ENCODE peak calls at places on chromosomes 16 and 17, in five cellular contexts. One of them, this sample, is unnamed.

GRCh38 chr16:81445143-81445922 is 725 bp downstream of the CMIP start:
- DNase-seq in Peyer's patch: peak
- DNase-seq in psoas muscle: peak
- DNase-seq in cardiac muscle cell: no peak
- DNase-seq in mesendoderm: no peak
- DNase-seq in this sample: peak

GRCh38 chr16:55815320-55815719 is 17.6 kb downstream of the CES1 start:
- DNase-seq in Peyer's patch: no peak
- DNase-seq in psoas muscle: no peak
- DNase-seq in cardiac muscle cell: no peak
- DNase-seq in mesendoderm: no peak
- DNase-seq in this sample: no peak

GRCh38 chr16:67154578-67155304 is 3.9 kb upstream of the B3GNT9 start:
- DNase-seq in Peyer's patch: no peak
- DNase-seq in psoas muscle: no peak
- DNase-seq in cardiac muscle cell: no peak
- DNase-seq in mesendoderm: no peak
- DNase-seq in this sample: no peak

GRCh38 chr17:74345433-74346241 is 16.0 kb downstream of the BTBD17 start:
- DNase-seq in Peyer's patch: no peak
- DNase-seq in psoas muscle: no peak
- DNase-seq in cardiac muscle cell: no peak
- DNase-seq in mesendoderm: no peak
- DNase-seq in this sample: no peak

GRCh38 chr17:49108318-49108717 is 24.3 kb upstream of the B4GALNT2 start:
- DNase-seq in Peyer's patch: no peak
- DNase-seq in psoas muscle: no peak
- DNase-seq in cardiac muscle cell: peak
- DNase-seq in mesendoderm: peak
- DNase-seq in this sample: no peak

GRCh38 chr16:67917852-67918236 is 13.8 kb downstream of the CTRL start:
- DNase-seq in Peyer's patch: no peak
- DNase-seq in psoas muscle: no peak
- DNase-seq in cardiac muscle cell: no peak
- DNase-seq in mesendoderm: peak
- DNase-seq in this sample: no peak

GRCh38 chr16:4908854-4909401 is 28.0 kb downstream of the PPL start:
- DNase-seq in Peyer's patch: no peak
- DNase-seq in psoas muscle: no peak
- DNase-seq in cardiac muscle cell: no peak
- DNase-seq in mesendoderm: no peak
- DNase-seq in this sample: no peak

GRCh38 chr16:86608301-86608747 is 30.0 kb downstream of the FOXL1 start:
- DNase-seq in Peyer's patch: no peak
- DNase-seq in psoas muscle: no peak
- DNase-seq in cardiac muscle cell: no peak
- DNase-seq in mesendoderm: no peak
- DNase-seq in this sample: no peak

GRCh38 chr17:66506641-66507040 is 204.2 kb downstream of the PRKCA start:
- DNase-seq in Peyer's patch: no peak
- DNase-seq in psoas muscle: no peak
- DNase-seq in cardiac muscle cell: no peak
- DNase-seq in mesendoderm: no peak
- DNase-seq in this sample: no peak

GRCh38 chr17:39676198-39676819 is 8.1 kb downstream of the PNMT start:
- DNase-seq in Peyer's patch: peak
- DNase-seq in psoas muscle: no peak
- DNase-seq in cardiac muscle cell: peak
- DNase-seq in mesendoderm: no peak
- DNase-seq in this sample: no peak

GRCh38 chr17:31508310-31509094 is 117.0 kb downstream of the RAB11FIP4 start:
- DNase-seq in Peyer's patch: no peak
- DNase-seq in psoas muscle: no peak
- DNase-seq in cardiac muscle cell: peak
- DNase-seq in mesendoderm: peak
- DNase-seq in this sample: no peak

GRCh38 chr16:67278773-67279295 is 498 bp upstream of the PLEKHG4 start:
- DNase-seq in Peyer's patch: no peak
- DNase-seq in psoas muscle: peak
- DNase-seq in cardiac muscle cell: no peak
- DNase-seq in mesendoderm: peak
- DNase-seq in this sample: peak

GRCh38 chr17:2782030-2782429 is 14.2 kb upstream of the RAP1GAP2 start:
- DNase-seq in Peyer's patch: no peak
- DNase-seq in psoas muscle: no peak
- DNase-seq in cardiac muscle cell: peak
- DNase-seq in mesendoderm: peak
- DNase-seq in this sample: no peak

GRCh38 chr17:58294034-58294433 is 13.3 kb upstream of the MPO start:
- DNase-seq in Peyer's patch: no peak
- DNase-seq in psoas muscle: no peak
- DNase-seq in cardiac muscle cell: no peak
- DNase-seq in mesendoderm: no peak
- DNase-seq in this sample: no peak

GRCh38 chr17:80510772-80511171 is 33.9 kb upstream of the RPTOR start:
- DNase-seq in Peyer's patch: no peak
- DNase-seq in psoas muscle: no peak
- DNase-seq in cardiac muscle cell: no peak
- DNase-seq in mesendoderm: no peak
- DNase-seq in this sample: no peak

GRCh38 chr17:29622337-29623282 is at the start of gene CORO6:
- DNase-seq in Peyer's patch: peak
- DNase-seq in psoas muscle: peak
- DNase-seq in cardiac muscle cell: peak
- DNase-seq in mesendoderm: peak
- DNase-seq in this sample: peak

GRCh38 chr17:8894189-8894611 is 26.7 kb upstream of the PIK3R6 start:
- DNase-seq in Peyer's patch: no peak
- DNase-seq in psoas muscle: no peak
- DNase-seq in cardiac muscle cell: peak
- DNase-seq in mesendoderm: peak
- DNase-seq in this sample: no peak

GRCh38 chr17:35341465-35341992 is 31.9 kb downstream of the SLFN11 start:
- DNase-seq in Peyer's patch: no peak
- DNase-seq in psoas muscle: no peak
- DNase-seq in cardiac muscle cell: no peak
- DNase-seq in mesendoderm: no peak
- DNase-seq in this sample: no peak

GRCh38 chr17:75262112-75262606 is 480 bp downstream of the MRPS7 start:
- DNase-seq in Peyer's patch: no peak
- DNase-seq in psoas muscle: no peak
- DNase-seq in cardiac muscle cell: no peak
- DNase-seq in mesendoderm: peak
- DNase-seq in this sample: no peak

GRCh38 chr17:40675905-40676304 is 10.9 kb upstream of the KRT222 start:
- DNase-seq in Peyer's patch: no peak
- DNase-seq in psoas muscle: no peak
- DNase-seq in cardiac muscle cell: no peak
- DNase-seq in mesendoderm: no peak
- DNase-seq in this sample: no peak

GRCh38 chr17:2892305-2892971 is 96.2 kb downstream of the RAP1GAP2 start:
- DNase-seq in Peyer's patch: no peak
- DNase-seq in psoas muscle: no peak
- DNase-seq in cardiac muscle cell: peak
- DNase-seq in mesendoderm: peak
- DNase-seq in this sample: no peak

GRCh38 chr16:73122604-73123386 is 74.9 kb upstream of the ZFHX3 start:
- DNase-seq in Peyer's patch: no peak
- DNase-seq in psoas muscle: peak
- DNase-seq in cardiac muscle cell: peak
- DNase-seq in mesendoderm: no peak
- DNase-seq in this sample: no peak

GRCh38 chr16:46882304-46882939 is 1.7 kb upstream of the GPT2 start:
- DNase-seq in Peyer's patch: no peak
- DNase-seq in psoas muscle: no peak
- DNase-seq in cardiac muscle cell: no peak
- DNase-seq in mesendoderm: no peak
- DNase-seq in this sample: no peak

GRCh38 chr16:20181386-20181785 is 107.7 kb upstream of the GPR139 start:
- DNase-seq in Peyer's patch: no peak
- DNase-seq in psoas muscle: no peak
- DNase-seq in cardiac muscle cell: no peak
- DNase-seq in mesendoderm: no peak
- DNase-seq in this sample: no peak

GRCh38 chr17:50130778-50131317 is 888 bp upstream of the SAMD14 start:
- DNase-seq in Peyer's patch: no peak
- DNase-seq in psoas muscle: no peak
- DNase-seq in cardiac muscle cell: no peak
- DNase-seq in mesendoderm: peak
- DNase-seq in this sample: no peak

GRCh38 chr16:4749700-4750257 is 15.4 kb downstream of the DNAAF8 start:
- DNase-seq in Peyer's patch: no peak
- DNase-seq in psoas muscle: no peak
- DNase-seq in cardiac muscle cell: no peak
- DNase-seq in mesendoderm: no peak
- DNase-seq in this sample: no peak

GRCh38 chr16:77062878-77063566 is 128.0 kb upstream of the MON1B start:
- DNase-seq in Peyer's patch: no peak
- DNase-seq in psoas muscle: no peak
- DNase-seq in cardiac muscle cell: no peak
- DNase-seq in mesendoderm: no peak
- DNase-seq in this sample: no peak

GRCh38 chr17:9234404-9234945 is 213.2 kb downstream of the NTN1 start:
- DNase-seq in Peyer's patch: no peak
- DNase-seq in psoas muscle: no peak
- DNase-seq in cardiac muscle cell: no peak
- DNase-seq in mesendoderm: no peak
- DNase-seq in this sample: no peak

GRCh38 chr16:22297871-22298733 is 893 bp downstream of the POLR3E start:
- DNase-seq in Peyer's patch: no peak
- DNase-seq in psoas muscle: peak
- DNase-seq in cardiac muscle cell: peak
- DNase-seq in mesendoderm: peak
- DNase-seq in this sample: peak

GRCh38 chr17:56679148-56679766 is 85.8 kb downstream of the NOG start:
- DNase-seq in Peyer's patch: no peak
- DNase-seq in psoas muscle: no peak
- DNase-seq in cardiac muscle cell: peak
- DNase-seq in mesendoderm: peak
- DNase-seq in this sample: no peak

DNA sequence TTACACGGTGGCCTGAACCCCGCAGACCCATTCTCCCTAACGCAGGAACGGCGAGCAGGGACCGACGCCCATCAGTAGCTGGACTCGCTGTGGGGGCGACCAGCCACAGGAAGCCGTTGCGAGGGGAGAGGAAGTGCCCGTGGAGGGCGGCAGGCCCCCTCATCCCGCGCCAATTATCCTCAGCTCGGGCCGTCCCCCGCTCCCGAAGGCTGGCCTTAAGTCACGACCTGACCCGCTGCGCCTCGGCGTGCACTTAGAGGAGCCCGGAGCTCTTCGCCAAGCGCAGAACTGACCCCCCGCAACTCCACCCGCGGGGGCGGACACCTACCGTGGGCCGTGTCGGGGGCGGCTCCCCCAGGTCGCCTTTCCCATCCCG is 401 bp downstream of the ARL16 start:
- DNase-seq in Peyer's patch: no peak
- DNase-seq in psoas muscle: no peak
- DNase-seq in cardiac muscle cell: no peak
- DNase-seq in mesendoderm: no peak
- DNase-seq in this sample: no peak
- H3K27ac ChIP-seq in Peyer's patch: peak
- H3K27ac ChIP-seq in psoas muscle: peak
- H3K27ac ChIP-seq in cardiac muscle cell: peak
- H3K27ac ChIP-seq in mesendoderm: peak
- H3K27ac ChIP-seq in this sample: peak

DNA sequence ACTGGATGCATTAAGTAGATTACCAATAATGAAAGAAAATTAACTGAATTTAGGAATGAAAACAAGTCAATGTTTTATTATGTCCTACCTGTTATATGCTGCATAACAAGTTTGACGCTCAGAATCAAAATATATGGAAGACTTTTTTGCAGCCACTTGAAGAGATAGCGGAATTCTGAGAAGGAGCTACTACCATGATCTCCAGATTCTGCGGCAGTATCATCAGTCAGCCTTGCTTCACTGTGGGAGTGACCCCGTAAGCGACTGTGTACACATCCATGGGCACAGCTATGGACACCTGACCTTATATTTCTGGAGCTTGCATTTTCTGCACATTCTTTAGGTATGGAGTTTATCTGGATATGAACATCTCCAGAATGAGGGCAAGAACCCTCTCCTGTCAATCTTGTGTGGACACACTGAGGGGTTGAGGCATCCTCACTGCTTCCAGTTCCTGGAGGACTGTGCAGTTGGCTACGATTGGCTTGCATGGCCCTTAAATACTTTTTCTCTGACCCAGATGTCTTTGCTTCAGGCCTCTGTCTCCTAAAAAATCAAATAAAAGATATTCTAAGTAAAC is 1.7 kb downstream of the RNFT1 start:
- DNase-seq in Peyer's patch: no peak
- DNase-seq in psoas muscle: no peak
- DNase-seq in cardiac muscle cell: no peak
- DNase-seq in mesendoderm: no peak
- DNase-seq in this sample: no peak
- H3K27ac ChIP-seq in Peyer's patch: no peak
- H3K27ac ChIP-seq in psoas muscle: no peak
- H3K27ac ChIP-seq in cardiac muscle cell: no peak
- H3K27ac ChIP-seq in mesendoderm: no peak
- H3K27ac ChIP-seq in this sample: no peak

DNA sequence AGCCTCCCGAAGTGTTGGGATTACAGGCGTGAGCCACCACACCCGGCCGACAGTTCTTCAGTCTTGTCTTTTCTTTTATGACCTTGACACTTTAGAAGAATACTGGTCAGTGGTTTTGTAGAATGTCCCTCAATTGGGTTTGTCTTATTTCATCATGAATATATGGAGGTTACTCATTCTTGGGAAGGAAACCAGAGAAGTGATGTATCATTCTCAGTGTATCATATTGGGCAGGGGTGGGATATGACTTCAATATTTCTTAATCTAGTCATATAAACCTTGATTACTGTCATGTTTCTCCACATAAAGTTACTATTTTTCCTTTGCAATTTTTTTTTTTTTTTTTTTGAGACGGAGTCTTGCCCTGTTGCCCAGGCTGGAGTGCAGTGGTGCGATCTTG is 36.9 kb downstream of the SNTB2 start:
- DNase-seq in Peyer's patch: no peak
- DNase-seq in psoas muscle: no peak
- DNase-seq in cardiac muscle cell: no peak
- DNase-seq in mesendoderm: no peak
- DNase-seq in this sample: no peak
- H3K27ac ChIP-seq in Peyer's patch: no peak
- H3K27ac ChIP-seq in psoas muscle: no peak
- H3K27ac ChIP-seq in cardiac muscle cell: no peak
- H3K27ac ChIP-seq in mesendoderm: no peak
- H3K27ac ChIP-seq in this sample: no peak

DNA sequence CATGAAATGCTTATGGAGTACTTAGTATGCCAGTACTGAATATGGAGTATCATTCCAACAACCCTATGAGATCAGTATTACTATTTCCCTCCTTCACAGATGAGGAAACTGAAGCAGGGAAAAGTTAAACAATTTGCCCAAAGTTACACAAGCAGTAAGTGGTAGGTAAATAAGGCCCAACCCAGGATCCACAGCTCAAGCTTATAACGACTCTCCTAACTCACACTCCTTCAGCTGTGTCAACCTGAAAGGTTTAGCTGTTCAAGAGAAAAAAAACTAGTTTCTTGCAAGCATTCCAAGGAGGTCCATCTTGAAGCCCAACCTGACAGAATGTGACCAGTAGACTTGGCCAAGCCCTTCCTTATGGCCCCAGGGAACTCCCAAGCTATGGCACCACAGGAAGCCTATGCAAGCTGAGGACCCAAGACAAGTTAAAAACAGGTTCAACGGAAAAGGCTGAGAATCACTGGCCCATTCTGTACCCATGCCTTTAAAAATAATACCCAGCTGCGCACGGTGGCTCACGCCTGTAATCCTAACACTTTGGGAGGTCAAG is 6.5 kb downstream of the CRK start:
- DNase-seq in Peyer's patch: no peak
- DNase-seq in psoas muscle: no peak
- DNase-seq in cardiac muscle cell: no peak
- DNase-seq in mesendoderm: no peak
- DNase-seq in this sample: no peak
- H3K27ac ChIP-seq in Peyer's patch: no peak
- H3K27ac ChIP-seq in psoas muscle: no peak
- H3K27ac ChIP-seq in cardiac muscle cell: no peak
- H3K27ac ChIP-seq in mesendoderm: no peak
- H3K27ac ChIP-seq in this sample: no peak

This sample was measured in uterus.